ENCODE peak calls at places on chromosomes 5 and 9, in eight cellular contexts. X is K562, H is suprapubic skin, C is sigmoid colon, N is tibial nerve, M is A549, I is ovary, E is stomach. Z is an unnamed sample. For H3K9me3, the result is how much of the 10 kb centered on the place peaks cover.

GRCh38 chr5:40277161-40277906 is 402.4 kb upstream of the PTGER4 start:
- DNase-seq in N (no peak), X (no peak), E (no peak), C (no peak), M (no peak), I (no peak), H (no peak), Z (no peak)

GRCh38 chr9:98306384-98307145 is 51.1 kb upstream of the TBC1D2 start:
- DNase-seq in H (no peak), M (no peak), X (no peak), N (no peak), C (no peak), E (no peak), I (no peak), Z (no peak)

GRCh38 chr9:82117025-82117424 is 128.5 kb downstream of the SPATA31D1 start:
- DNase-seq in C (no peak), I (no peak), X (no peak), N (peak), M (no peak), E (no peak), H (no peak), Z (no peak)

GRCh38 chr5:78984020-78984610 is 995 bp downstream of the ARSB start:
- DNase-seq in I (no peak), H (no peak), C (no peak), N (no peak), E (no peak), X (peak), M (no peak), Z (no peak)

GRCh38 chr5:158522761-158523160 is 577.0 kb downstream of the EBF1 start:
- DNase-seq in H (no peak), C (peak), N (peak), X (no peak), I (no peak), E (no peak), M (no peak), Z (no peak)

GRCh38 chr9:115369322-115369957 is 251.5 kb upstream of the TNC start:
- DNase-seq in I (no peak), E (no peak), H (no peak), N (no peak), M (no peak), X (no peak), C (no peak), Z (no peak)

GRCh38 chr9:69044226-69045219 is 9.0 kb downstream of the FXN start:
- DNase-seq in M (no peak), X (peak), E (no peak), C (no peak), N (no peak), I (no peak), H (no peak), Z (no peak)

GRCh38 chr5:151200913-151201445 is 22.9 kb downstream of the CCDC69 start:
- DNase-seq in C (no peak), I (no peak), M (no peak), H (peak), E (no peak), N (no peak), X (no peak), Z (no peak)

GRCh38 chr5:994272-994607 is 14.4 kb upstream of the NKD2 start:
- DNase-seq in E (no peak), I (no peak), M (no peak), H (peak), C (no peak), N (no peak), X (no peak), Z (no peak)

GRCh38 chr9:128595471-128595870 is 43.1 kb downstream of the SPTAN1 start:
- DNase-seq in C (no peak), N (no peak), I (no peak), H (no peak), E (no peak), M (no peak), X (no peak), Z (no peak)

GRCh38 chr9:114317665-114318357 is 5.1 kb upstream of the ORM1 start:
- DNase-seq in H (peak), M (no peak), E (no peak), N (no peak), C (no peak), X (no peak), I (no peak), Z (no peak)
- TF ChIP-seq EP300 in H (no peak), M (no peak), E (no peak), N (no peak), C (no peak), X (no peak), I (no peak), Z (no peak)

DNA sequence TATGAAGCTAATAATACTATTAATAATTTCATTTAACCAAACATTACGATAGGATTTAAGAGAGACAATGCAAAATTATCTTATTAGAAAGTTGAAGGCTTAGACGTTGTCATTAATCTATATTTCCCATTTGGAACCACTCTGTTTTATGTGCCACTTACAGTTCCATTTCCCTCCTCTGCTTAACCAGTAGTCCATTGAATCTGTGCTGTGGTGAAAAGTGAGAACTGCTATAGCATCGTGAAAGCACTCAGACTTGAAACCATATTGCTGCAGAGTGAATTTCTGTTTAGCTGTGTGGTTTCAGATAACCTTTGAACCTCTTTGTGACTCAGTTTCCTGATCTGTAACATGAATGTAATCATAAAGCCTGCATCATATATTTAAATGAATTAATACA is 2304.5 kb downstream of the MAT2B start:
- DNase-seq in M (no peak), E (no peak), C (no peak), I (no peak), H (no peak), X (no peak), N (no peak), Z (no peak)
- H3K9me3 ChIP-seq in M (under half), E (under half), C (under half), I (under half), H (under half), X (under half), N (under half), Z (under half)

GRCh38 chr9:136337416-136338395 is 10.4 kb downstream of the GPSM1 start:
- DNase-seq in I (no peak), N (no peak), M (no peak), E (no peak), X (no peak), C (no peak), H (no peak), Z (peak)

GRCh38 chr9:136339958-136340310 is 12.6 kb downstream of the GPSM1 start:
- DNase-seq in I (no peak), C (no peak), H (no peak), E (no peak), N (no peak), X (no peak), M (no peak), Z (no peak)

GRCh38 chr9:136338511-136338910 is 11.2 kb downstream of the GPSM1 start:
- DNase-seq in I (no peak), E (no peak), C (no peak), H (no peak), N (no peak), M (no peak), X (no peak), Z (no peak)

GRCh38 chr9:136340356-136341041 is 13.2 kb downstream of the GPSM1 start:
- DNase-seq in N (no peak), M (no peak), I (no peak), E (no peak), X (no peak), H (no peak), C (no peak), Z (no peak)

GRCh38 chr9:136339173-136339957 is 12.0 kb downstream of the GPSM1 start:
- DNase-seq in H (no peak), E (peak), I (no peak), C (no peak), M (peak), N (peak), X (peak), Z (peak)
- TF ChIP-seq CTCF in H (peak), E (peak), I (peak), C (peak), M (peak), N (peak), X (peak), Z (peak)

DNA sequence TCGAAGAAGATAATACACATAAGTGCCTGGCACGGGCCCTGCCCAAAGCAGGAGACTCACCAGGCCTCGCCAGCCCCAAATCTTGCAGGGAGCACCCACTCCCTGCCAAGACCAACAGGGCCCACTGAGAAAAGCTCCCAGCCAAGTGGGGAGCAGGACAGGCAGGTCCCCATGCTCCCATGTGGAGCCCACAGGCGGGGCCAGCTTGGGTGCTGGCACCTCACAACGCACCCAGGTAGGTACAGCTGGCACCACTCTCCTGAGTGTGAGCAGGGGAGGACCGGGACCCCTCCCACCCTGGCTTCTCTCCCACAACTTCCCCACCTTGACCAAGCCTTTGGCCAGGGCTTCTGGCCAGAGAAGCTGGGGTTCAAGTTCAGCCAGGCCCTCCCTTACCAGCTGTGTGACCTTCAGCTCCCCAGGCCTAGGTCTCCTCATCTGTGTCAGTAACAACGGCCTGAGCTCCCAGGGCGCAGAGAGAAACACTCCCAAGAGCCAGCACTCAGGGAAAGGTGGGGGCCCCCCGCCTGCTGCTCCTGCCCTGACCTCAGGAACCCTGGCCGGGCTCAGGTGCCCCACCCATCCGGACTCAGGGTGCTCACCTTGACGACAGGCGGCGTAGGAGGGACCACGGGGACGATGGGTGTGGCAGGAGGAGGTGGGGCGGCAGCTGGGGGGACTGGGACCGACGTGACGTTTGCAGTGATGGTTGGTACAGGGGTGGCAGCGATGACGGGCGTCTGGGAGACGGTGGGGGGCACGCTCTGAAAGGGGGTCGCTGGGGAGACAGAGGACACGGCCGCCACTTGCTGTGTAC is 17.8 kb downstream of the BRD3 start:
- DNase-seq in M (no peak), H (no peak), C (no peak), E (peak), I (no peak), X (no peak), N (no peak), Z (peak)
- TF ChIP-seq EP300 in M (no peak), H (no peak), C (no peak), E (no peak), I (no peak), X (no peak), N (no peak), Z (no peak)

GRCh38 chr5:45893309-45893708 is 197.1 kb upstream of the HCN1 start:
- DNase-seq in M (no peak), X (no peak), I (no peak), C (no peak), E (no peak), N (no peak), H (no peak), Z (no peak)
- H3K9me3 ChIP-seq in M (under half), X (under half), I (under half), C (under half), E (under half), N (under half), H (under half), Z (under half)

GRCh38 chr5:64682608-64683007 is 7.7 kb upstream of the SHISAL2B start:
- DNase-seq in N (no peak), M (no peak), I (no peak), X (peak), H (no peak), C (no peak), E (no peak), Z (no peak)

GRCh38 chr5:64678400-64678799 is 11.9 kb upstream of the SHISAL2B start:
- DNase-seq in C (no peak), X (no peak), M (no peak), I (no peak), E (no peak), N (no peak), H (no peak), Z (no peak)

DNA sequence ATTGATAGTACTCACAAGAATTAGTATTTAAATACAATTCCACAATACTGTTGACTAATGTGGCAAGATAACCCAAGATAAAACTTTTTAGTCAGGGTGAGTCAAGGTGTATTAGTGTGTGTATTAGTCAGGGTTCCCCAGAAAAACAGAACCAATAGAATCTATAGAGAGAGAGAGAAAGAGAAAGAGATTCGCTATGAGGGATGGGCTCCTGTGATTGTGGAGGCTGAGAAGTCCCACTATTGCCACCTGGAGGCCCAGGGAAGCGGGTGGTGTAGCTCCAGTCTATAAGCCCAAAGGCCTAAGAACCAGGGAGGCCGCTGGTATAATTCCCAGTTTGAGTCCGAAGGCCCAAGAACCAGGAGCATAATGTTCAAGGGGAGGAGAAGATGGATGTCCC is 10.0 kb upstream of the SHISAL2B start:
- DNase-seq in X (peak), H (no peak), I (no peak), E (no peak), N (no peak), C (no peak), M (no peak), Z (no peak)
- TF ChIP-seq CTCF in X (peak), H (no peak), I (no peak), E (no peak), N (no peak), C (no peak), M (no peak), Z (no peak)

GRCh38 chr5:116571568-116572321 is 2.9 kb downstream of the SEMA6A start:
- DNase-seq in I (no peak), H (no peak), N (no peak), M (no peak), C (no peak), E (no peak), X (no peak), Z (no peak)
- TF ChIP-seq EP300 in I (no peak), H (no peak), N (no peak), M (no peak), C (no peak), E (no peak), X (no peak), Z (no peak)